ENCODE peak calls at places on chromosomes 16 and 17, in seven cellular contexts. R, W, D, O, T, G and C are unnamed samples.
A peak's percentile ranks its signal among the peaks of the same experiment; 100 is the strongest.

GRCh38 chr17:39761861-39762496 is 24.2 kb downstream of the GRB7 start:
- DNase-seq in D (no peak), T (no peak), G (no peak), R (no peak), W (no peak), O (no peak), C (no peak)

GRCh38 chr16:78284957-78285434 is 185.5 kb downstream of the WWOX start:
- DNase-seq in O (no peak), D (no peak), G (no peak), R (no peak), W (no peak), T (no peak), C (no peak)

GRCh38 chr17:37833237-37833859 is 88.5 kb upstream of the HNF1B start:
- DNase-seq in O (no peak), G (no peak), D (no peak), T (no peak), W (no peak), R (no peak), C (no peak)

GRCh38 chr17:75896360-75897075 is at the start of gene TRIM65:
- DNase-seq in O (peak; percentile 83), G (peak; percentile 80), W (peak; percentile 86), R (peak; percentile 91), T (peak; percentile 90), D (no peak), C (peak; percentile 79)

GRCh38 chr17:41666708-41667279 is 21.9 kb upstream of the EIF1 start:
- DNase-seq in W (peak; percentile 88), O (peak; percentile 79), D (no peak), T (peak; percentile 87), G (peak; percentile 77), R (peak; percentile 85), C (peak; percentile 69)

GRCh38 chr17:10149573-10150399 is 48.6 kb downstream of the GAS7 start:
- DNase-seq in T (no peak), R (no peak), O (no peak), G (no peak), W (no peak), D (no peak), C (no peak)

GRCh38 chr17:51015145-51015558 is 105.5 kb downstream of the SPAG9 start:
- DNase-seq in O (no peak), G (no peak), D (no peak), W (no peak), R (no peak), T (no peak), C (no peak)

GRCh38 chr17:29909604-29910003 is 20.4 kb downstream of the SSH2 start:
- DNase-seq in O (no peak), G (no peak), D (no peak), T (no peak), R (no peak), W (no peak), C (no peak)

GRCh38 chr17:50173335-50173941 is 7.6 kb downstream of the SGCA start:
- DNase-seq in O (peak; percentile 65), D (no peak), R (peak; percentile 38), T (no peak), G (no peak), W (no peak), C (no peak)

GRCh38 chr17:69762359-69762758 is 312.7 kb upstream of the KCNJ16 start:
- DNase-seq in R (no peak), T (no peak), D (no peak), W (no peak), G (no peak), O (no peak), C (no peak)

GRCh38 chr17:49951362-49952080 is 17.5 kb upstream of the DLX4 start:
- DNase-seq in W (no peak), G (no peak), R (no peak), D (no peak), O (no peak), T (no peak), C (no peak)

GRCh38 chr17:45775576-45776011 is 8.5 kb upstream of the CRHR1 start:
- DNase-seq in O (no peak), D (no peak), W (peak; percentile 86), T (peak; percentile 56), R (peak; percentile 32), G (no peak), C (no peak)

GRCh38 chr16:8866884-8867482 is 1.8 kb downstream of the CARHSP1 start:
- DNase-seq in T (no peak), G (no peak), W (no peak), D (no peak), R (peak; percentile 25), O (peak; percentile 32), C (no peak)

GRCh38 chr17:68821860-68822693 is 133.1 kb downstream of the ABCA8 start:
- DNase-seq in W (no peak), O (no peak), D (peak; percentile 78), R (no peak), T (no peak), G (no peak), C (no peak)

GRCh38 chr17:5557485-5557884 is 26.8 kb downstream of the NLRP1 start:
- DNase-seq in G (no peak), O (no peak), W (no peak), D (peak; percentile 7), R (no peak), T (no peak), C (no peak)

GRCh38 chr16:74770826-74771526 is 3.6 kb downstream of the FA2H start:
- DNase-seq in W (no peak), G (no peak), D (no peak), T (no peak), R (no peak), O (no peak), C (no peak)

GRCh38 chr17:50298018-50298417 is 23.8 kb downstream of the TMEM92 start:
- DNase-seq in W (no peak), G (no peak), D (no peak), T (no peak), O (no peak), R (no peak), C (no peak)

GRCh38 chr17:50712641-50713296 is 5.1 kb upstream of the ANKRD40 start:
- DNase-seq in R (no peak), W (no peak), O (no peak), T (no peak), D (no peak), G (no peak), C (no peak)

GRCh38 chr17:59668816-59669215 is 38.4 kb downstream of the PTRH2 start:
- DNase-seq in D (peak; percentile 91), W (no peak), G (no peak), R (no peak), T (no peak), O (no peak), C (no peak)

GRCh38 chr16:10920726-10921427 is 21.4 kb downstream of the DEXI start:
- DNase-seq in R (peak; percentile 48), O (no peak), D (no peak), G (no peak), W (no peak), T (no peak), C (no peak)

GRCh38 chr17:48704521-48704920 is 17.8 kb downstream of the PRAC1 start:
- DNase-seq in W (no peak), R (no peak), O (no peak), D (no peak), T (no peak), G (no peak), C (no peak)

GRCh38 chr16:8686031-8686621 is 11.7 kb downstream of the ABAT start:
- DNase-seq in W (peak; percentile 40), R (no peak), D (no peak), G (peak; percentile 59), O (no peak), T (peak; percentile 36), C (peak; percentile 21)

GRCh38 chr16:30112197-30113030 is 923 bp downstream of the GDPD3 start:
- DNase-seq in T (peak; percentile 62), G (no peak), D (no peak), O (peak; percentile 57), R (peak; percentile 69), W (peak; percentile 66), C (peak; percentile 21)

GRCh38 chr17:55324296-55324978 is 59.7 kb downstream of the HLF start:
- DNase-seq in T (no peak), R (no peak), W (no peak), D (no peak), G (no peak), O (no peak), C (no peak)

DNA sequence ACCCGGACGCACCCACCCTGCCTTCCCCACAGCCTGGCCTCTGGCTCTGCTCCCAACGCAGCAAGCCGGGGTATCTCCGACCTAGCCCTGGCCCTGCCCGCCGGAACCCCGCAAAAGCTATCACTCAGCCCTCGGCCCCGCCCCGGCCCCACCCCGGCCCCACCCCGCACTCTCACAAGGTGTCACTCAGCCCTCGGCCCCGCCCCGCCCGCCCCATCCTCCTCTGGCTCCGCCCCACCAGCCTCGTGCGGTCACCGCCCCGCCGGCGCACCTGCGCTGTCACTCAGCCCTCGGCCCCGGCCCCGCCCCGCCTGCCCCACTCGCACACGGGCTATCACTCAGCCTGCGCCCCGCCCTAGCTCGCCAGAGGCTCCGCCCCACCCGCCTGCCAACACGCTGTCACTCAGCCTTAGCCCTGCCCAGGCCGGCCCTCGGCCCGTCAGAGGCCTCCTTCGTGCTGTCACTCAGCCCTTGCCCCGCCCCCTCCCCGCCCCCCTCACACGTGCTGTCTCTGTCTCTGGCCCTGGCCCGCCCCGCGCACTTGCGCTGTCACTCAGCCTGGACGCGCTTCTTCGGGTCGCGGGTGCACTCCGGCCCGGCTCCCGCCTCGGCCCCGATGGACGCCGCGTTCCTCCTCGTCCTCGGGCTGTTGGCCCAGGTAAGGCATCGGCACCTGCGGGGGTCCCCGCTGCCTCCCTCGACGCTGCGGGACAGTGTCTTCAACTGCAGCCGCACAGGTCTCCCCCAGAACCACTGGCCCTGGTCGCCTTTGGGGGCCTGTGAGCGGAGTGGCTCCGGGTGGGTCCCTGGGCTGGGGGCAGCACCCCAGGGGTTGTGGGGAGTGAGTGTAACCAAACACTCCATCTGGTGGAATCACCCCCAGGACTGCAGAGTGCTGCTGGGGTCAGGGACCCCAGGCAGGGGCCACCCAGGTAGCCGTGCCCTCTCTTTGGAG is at the start of gene CDH15:
- DNase-seq in W (peak; percentile 97), T (peak; percentile 87), G (peak; percentile 95), D (peak; percentile 64), R (peak; percentile 94), O (peak; percentile 67), C (peak; percentile 24)
- H3K27ac ChIP-seq in W (no peak within 1 kb of the TSS), T (no peak within 1 kb of the TSS), G (no peak within 1 kb of the TSS), D (no peak within 1 kb of the TSS), R (peak within 1 kb of the TSS; percentile 95), O (no peak within 1 kb of the TSS), C (no peak within 1 kb of the TSS)

DNA sequence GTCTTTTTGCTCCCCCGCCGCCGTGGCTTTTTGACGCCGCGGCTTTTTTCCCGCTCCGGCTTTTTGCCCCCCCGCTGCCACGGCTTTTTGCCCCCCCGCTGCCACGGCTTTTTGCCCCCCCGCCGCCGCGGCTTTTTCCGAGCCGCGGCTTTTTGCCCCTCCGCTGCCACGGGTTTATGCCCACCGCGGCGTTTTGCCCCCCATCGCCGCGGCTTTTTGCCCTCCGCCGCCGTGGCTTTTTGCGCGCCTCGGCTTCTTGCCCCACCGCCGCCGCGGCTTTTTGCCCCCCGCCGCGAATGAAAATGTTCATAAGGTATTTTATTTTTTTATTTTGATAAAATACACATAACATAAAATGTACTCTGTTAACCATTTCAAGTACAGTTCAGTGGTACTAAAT is 527.2 kb upstream of the WSB1 start:
- DNase-seq in O (no peak), W (no peak), R (no peak), G (no peak), D (no peak), T (no peak), C (no peak)
- H3K27ac ChIP-seq in O (no peak overlapping the region), W (no peak overlapping the region), R (no peak overlapping the region), G (no peak overlapping the region), D (no peak overlapping the region), T (no peak overlapping the region), C (no peak overlapping the region)

GRCh38 chr16:14088155-14088753 is 17.1 kb downstream of the MRTFB start:
- DNase-seq in D (no peak), T (no peak), O (peak; percentile 38), R (no peak), G (no peak), W (no peak), C (no peak)
- H3K27ac ChIP-seq in D (no peak overlapping the region), T (peak overlapping the region; percentile 59), O (peak overlapping the region; percentile 40), R (no peak overlapping the region), G (no peak overlapping the region), W (peak overlapping the region; percentile 72), C (no peak overlapping the region)

GRCh38 chr16:69833791-69834282 is 71.7 kb downstream of the WWP2 start:
- DNase-seq in W (peak; percentile 66), O (no peak), D (no peak), G (no peak), T (no peak), R (no peak), C (no peak)
- H3K27ac ChIP-seq in W (peak overlapping the region; percentile 59), O (peak overlapping the region; percentile 24), D (no peak overlapping the region), G (no peak overlapping the region), T (peak overlapping the region; percentile 60), R (peak overlapping the region; percentile 48), C (no peak overlapping the region)